ENCODE peak calls at places on chromosomes 4 and X, in nine cellular contexts. H is brain pericyte; B is AG08395; N is aorta; X is activated CD8-positive, alpha-beta T cell treated with anti-CD3 and anti-CD28 coated beads, Interleukin-2, amount 10 ng/mL, durations not matched to agents 7 days and 5 days; G is right cardiac atrium; M is HEK293T; C is tibial artery; F is stomach. D is an unnamed sample.

GRCh38 chr4:4930677-4931076 is 71.2 kb downstream of the MSX1 start:
- DNase-seq in H (no peak), B (no peak), N (no peak), X (no peak), G (no peak), M (no peak), C (peak; percentile 43), F (no peak), D (no peak)

GRCh38 chrX:123184858-123185251 is 777 bp downstream of the GRIA3 start:
- DNase-seq in H (no peak), B (peak; percentile 17), N (peak; percentile 81), X (no peak), G (peak; percentile 26), M (no peak), C (peak; percentile 21), F (no peak), D (peak; percentile 11)

GRCh38 chrX:130339408-130340222 is at the start of gene SLC25A14:
- DNase-seq in H (peak; percentile 16), B (peak; percentile 63), N (peak; percentile 89), X (peak; percentile 84), G (peak; percentile 79), M (peak; percentile 82), C (peak; percentile 57), F (peak; percentile 77), D (peak; percentile 72)

GRCh38 chrX:11555759-11556158 is 110.0 kb downstream of the ARHGAP6 start:
- DNase-seq in H (no peak), B (peak; percentile 30), N (no peak), X (no peak), G (no peak), M (no peak), C (no peak), F (no peak), D (no peak)

GRCh38 chr4:100795581-100795980 is 277.8 kb upstream of the EMCN start:
- DNase-seq in H (no peak), B (no peak), N (no peak), X (no peak), G (no peak), M (no peak), C (no peak), F (no peak), D (no peak)

GRCh38 chr4:180610317-180610716 is 1632.9 kb upstream of the TENM3 start:
- DNase-seq in H (no peak), B (no peak), N (no peak), X (no peak), G (no peak), M (no peak), C (no peak), F (no peak), D (no peak)

GRCh38 chr4:16248605-16249004 is 22.3 kb upstream of the TAPT1 start:
- DNase-seq in H (no peak), B (no peak), N (no peak), X (no peak), G (no peak), M (no peak), C (no peak), F (no peak), D (no peak)

GRCh38 chr4:6472387-6473263 is at the start of gene PPP2R2C:
- DNase-seq in H (no peak), B (no peak), N (no peak), X (no peak), G (no peak), M (peak; percentile 67), C (no peak), F (no peak), D (no peak)

GRCh38 chrX:153573999-153574398 is 24.9 kb downstream of the CCNQ start:
- DNase-seq in H (no peak), B (no peak), N (no peak), X (no peak), G (no peak), M (no peak), C (no peak), F (no peak), D (peak; percentile 34)

GRCh38 chr4:14168919-14169318 is 541.4 kb upstream of the BOD1L1 start:
- DNase-seq in H (peak; percentile 77), B (peak; percentile 63), N (no peak), X (no peak), G (peak; percentile 12), M (no peak), C (peak; percentile 43), F (peak; percentile 76), D (no peak)

GRCh38 chr4:132809298-132810032 is 339.6 kb upstream of the PCDH10 start:
- DNase-seq in H (no peak), B (no peak), N (no peak), X (no peak), G (no peak), M (no peak), C (no peak), F (no peak), D (no peak)

GRCh38 chr4:98433608-98434198 is 172.5 kb downstream of the RAP1GDS1 start:
- DNase-seq in H (no peak), B (no peak), N (no peak), X (no peak), G (no peak), M (no peak), C (no peak), F (no peak), D (no peak)

GRCh38 chrX:133249659-133250058 is 31.5 kb upstream of the TFDP3 start:
- DNase-seq in H (no peak), B (no peak), N (no peak), X (no peak), G (no peak), M (no peak), C (no peak), F (no peak), D (no peak)

GRCh38 chr4:8320386-8320750 is 50.8 kb downstream of the HTRA3 start:
- DNase-seq in H (no peak), B (no peak), N (peak; percentile 59), X (no peak), G (no peak), M (no peak), C (no peak), F (peak; percentile 22), D (no peak)

GRCh38 chr4:176844448-176844847 is 51.7 kb upstream of the VEGFC start:
- DNase-seq in H (peak; percentile 21), B (no peak), N (no peak), X (no peak), G (no peak), M (no peak), C (no peak), F (no peak), D (no peak)

D was measured in GM10248.